ENCODE peak calls at places on chromosome 1, in six cellular contexts. L is HCT116, B is SK-N-SH, Y is HepG2, Q is suprapubic skin, Z is sigmoid colon. X is an unnamed sample.

GRCh38 chr1:53525595-53525994 is 66.4 kb downstream of the DMRTB1 start:
- DNase-seq in L (no peak), B (peak), Y (no peak), Q (no peak), Z (no peak), X (no peak)

GRCh38 chr1:5595531-5596170 is 396.6 kb downstream of the NPHP4 start:
- DNase-seq in L (no peak), B (no peak), Y (no peak), Q (peak), Z (no peak), X (peak)

GRCh38 chr1:28102169-28102568 is 13.8 kb upstream of the EYA3 start:
- DNase-seq in L (no peak), B (no peak), Y (no peak), Q (no peak), Z (no peak), X (no peak)

GRCh38 chr1:158864595-158864994 is 33.4 kb downstream of the MNDA start:
- DNase-seq in L (no peak), B (no peak), Y (no peak), Q (no peak), Z (no peak), X (no peak)

GRCh38 chr1:165837838-165838364 is 10.5 kb downstream of the UCK2 start:
- DNase-seq in L (no peak), B (no peak), Y (no peak), Q (no peak), Z (no peak), X (no peak)

GRCh38 chr1:154206212-154206611 is at the start of gene CFAP141:
- DNase-seq in L (no peak), B (no peak), Y (no peak), Q (no peak), Z (no peak), X (no peak)

GRCh38 chr1:220281159-220281574 is 8.9 kb upstream of the RAB3GAP2 start:
- DNase-seq in L (peak), B (peak), Y (no peak), Q (no peak), Z (no peak), X (no peak)

GRCh38 chr1:78491311-78492071 is 717 bp downstream of the PTGFR start:
- DNase-seq in L (no peak), B (peak), Y (no peak), Q (peak), Z (peak), X (no peak)

GRCh38 chr1:150813028-150813707 is 5.1 kb upstream of the CTSK start:
- DNase-seq in L (peak), B (peak), Y (peak), Q (peak), Z (peak), X (no peak)

GRCh38 chr1:218439541-218440295 is 94.6 kb downstream of the TGFB2 start:
- DNase-seq in L (no peak), B (no peak), Y (peak), Q (no peak), Z (peak), X (no peak)

GRCh38 chr1:54404939-54405880 is 984 bp downstream of the SSBP3 start:
- DNase-seq in L (no peak), B (peak), Y (no peak), Q (no peak), Z (no peak), X (no peak)

GRCh38 chr1:96306809-96307208 is 414.8 kb upstream of the PTBP2 start:
- DNase-seq in L (no peak), B (no peak), Y (no peak), Q (no peak), Z (no peak), X (no peak)

GRCh38 chr1:25460020-25460419 is 29.3 kb downstream of the MACO1 start:
- DNase-seq in L (no peak), B (no peak), Y (no peak), Q (no peak), Z (no peak), X (no peak)
- TF ChIP-seq POLR2AphosphoS5 in L (no peak), B (no peak), Y (no peak), Q (no peak), Z (no peak), X (no peak)

DNA sequence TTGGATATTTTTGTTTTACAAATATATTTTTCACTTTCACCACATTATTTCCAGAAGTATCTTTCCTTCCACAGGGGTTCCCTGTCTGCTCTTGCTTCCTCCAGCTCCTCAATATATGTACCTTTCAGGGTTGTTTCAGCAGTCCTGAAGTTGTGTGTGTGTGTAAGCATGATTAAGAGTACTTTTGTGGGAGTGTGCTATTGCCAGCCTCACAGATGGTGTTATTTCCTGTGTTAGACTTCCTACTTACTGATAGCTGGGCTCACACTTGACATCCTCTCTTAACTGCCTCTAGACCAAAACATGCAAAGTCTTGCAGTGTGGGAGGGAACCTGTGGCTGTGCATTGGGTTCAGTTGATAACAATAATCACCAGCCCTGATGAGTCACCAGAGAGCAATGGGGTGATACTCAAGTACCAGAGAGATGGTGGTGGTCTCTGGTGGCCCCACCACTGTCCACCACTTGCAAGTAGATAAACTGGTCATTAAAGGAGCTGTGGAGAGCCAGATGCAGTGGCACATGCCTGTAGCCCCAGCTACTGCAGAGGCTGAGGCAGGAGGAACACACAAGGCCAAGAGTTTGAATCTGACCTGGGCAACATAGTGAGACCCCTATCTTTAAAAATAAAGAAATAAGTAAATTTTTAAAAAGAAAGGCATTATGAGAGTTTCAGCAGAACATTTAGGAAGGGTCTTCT is 126.7 kb downstream of the NR5A2 start:
- DNase-seq in L (no peak), B (no peak), Y (no peak), Q (no peak), Z (no peak), X (no peak)
- H3K27ac ChIP-seq in L (no peak), B (no peak), Y (no peak), Q (no peak), Z (no peak), X (no peak)

DNA sequence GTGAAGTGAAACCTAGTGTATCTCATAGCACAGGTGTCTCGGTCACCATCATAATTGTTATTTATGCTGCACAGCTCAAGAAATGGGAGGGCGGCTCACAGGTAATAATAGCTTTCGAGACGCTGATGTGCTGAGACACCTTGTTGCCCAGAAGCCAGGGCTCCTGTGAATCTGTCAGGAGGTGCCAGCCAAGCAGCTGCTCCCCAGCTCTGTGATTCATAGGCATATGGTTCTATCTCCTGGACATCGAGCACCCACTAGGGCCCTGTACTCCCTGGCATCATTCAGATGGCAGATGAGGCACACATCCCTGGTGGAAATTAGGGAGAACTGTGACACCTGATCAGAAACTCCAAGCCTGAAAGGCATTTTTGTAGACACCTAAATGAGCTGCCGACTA is 53.5 kb downstream of the SYT6 start:
- DNase-seq in L (no peak), B (no peak), Y (no peak), Q (no peak), Z (peak), X (no peak)
- TF ChIP-seq POLR2AphosphoS5 in L (no peak), B (no peak), Y (no peak), Q (no peak), Z (no peak), X (no peak)

DNA sequence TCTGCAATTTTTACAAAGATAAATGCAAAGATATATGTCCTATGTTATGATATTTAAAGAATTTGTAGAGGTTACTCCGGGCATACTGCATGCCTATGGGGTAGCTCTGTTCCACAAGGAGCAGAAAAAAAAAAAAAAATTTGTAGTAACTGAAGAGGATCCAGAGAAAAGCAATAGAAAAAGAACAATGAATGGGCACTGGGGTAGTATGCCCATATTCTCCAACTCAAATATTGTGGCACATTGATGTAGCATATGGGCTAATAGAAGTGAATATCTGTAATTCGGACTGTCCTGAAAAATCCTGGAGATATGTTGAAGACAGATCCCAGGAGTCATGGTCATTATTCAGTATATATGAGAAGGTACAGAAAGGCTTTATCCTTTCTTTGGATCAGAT is 1.1 kb upstream of the AKIRIN1 start:
- DNase-seq in L (no peak), B (no peak), Y (no peak), Q (no peak), Z (no peak), X (no peak)
- H3K27ac ChIP-seq in L (peak), B (peak), Y (peak), Q (peak), Z (peak), X (peak)

DNA sequence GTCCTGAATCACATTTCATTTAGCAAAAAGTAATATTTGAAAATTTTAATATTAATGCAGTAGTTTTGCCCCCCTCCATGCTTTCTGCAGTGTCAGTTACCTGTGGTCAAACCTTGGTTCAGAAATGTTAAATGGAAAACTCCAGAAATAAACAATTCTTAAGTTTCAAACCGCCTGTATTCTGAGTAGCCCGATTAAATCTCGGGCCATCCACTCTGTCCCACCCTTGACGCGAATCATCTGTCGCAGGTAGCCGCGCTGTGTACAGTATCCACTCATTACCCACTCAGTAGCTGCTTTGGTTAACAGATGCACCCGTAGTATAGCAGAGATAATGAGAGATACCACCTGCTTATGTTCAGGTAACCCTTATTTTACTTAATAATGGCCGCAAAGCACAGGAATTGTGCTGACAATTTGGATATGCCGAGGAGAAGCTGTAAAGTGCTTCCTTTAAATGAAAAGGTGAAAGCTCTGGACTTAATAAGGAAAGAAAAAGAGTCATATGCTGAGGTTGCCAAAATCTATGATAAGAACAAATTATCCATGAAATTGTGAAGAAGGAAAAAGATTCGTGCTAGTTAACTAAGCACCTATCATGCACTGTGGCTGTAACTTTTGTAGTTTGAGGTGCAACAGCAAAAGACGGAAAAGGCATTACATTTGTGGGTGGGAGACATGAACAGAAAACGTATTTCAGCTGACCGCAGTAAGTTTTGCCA is 889 bp upstream of the SCYL3 start:
- DNase-seq in L (no peak), B (no peak), Y (no peak), Q (no peak), Z (no peak), X (no peak)
- TF ChIP-seq POLR2AphosphoS5 in L (no peak), B (no peak), Y (no peak), Q (no peak), Z (no peak), X (no peak)

GRCh38 chr1:19861034-19861433 is 21.2 kb upstream of the OTUD3 start:
- DNase-seq in L (no peak), B (no peak), Y (no peak), Q (no peak), Z (no peak), X (no peak)

GRCh38 chr1:19859876-19860275 is 22.3 kb upstream of the OTUD3 start:
- DNase-seq in L (no peak), B (no peak), Y (no peak), Q (no peak), Z (no peak), X (no peak)

GRCh38 chr1:19858894-19859293 is 23.3 kb upstream of the OTUD3 start:
- DNase-seq in L (no peak), B (no peak), Y (no peak), Q (no peak), Z (no peak), X (peak)

GRCh38 chr1:19861842-19862530 is 20.2 kb upstream of the OTUD3 start:
- DNase-seq in L (no peak), B (no peak), Y (no peak), Q (no peak), Z (no peak), X (no peak)

GRCh38 chr1:19860418-19860817 is 21.8 kb upstream of the OTUD3 start:
- DNase-seq in L (no peak), B (no peak), Y (no peak), Q (no peak), Z (no peak), X (no peak)
- H3K27ac ChIP-seq in L (no peak), B (no peak), Y (no peak), Q (no peak), Z (no peak), X (no peak)

DNA sequence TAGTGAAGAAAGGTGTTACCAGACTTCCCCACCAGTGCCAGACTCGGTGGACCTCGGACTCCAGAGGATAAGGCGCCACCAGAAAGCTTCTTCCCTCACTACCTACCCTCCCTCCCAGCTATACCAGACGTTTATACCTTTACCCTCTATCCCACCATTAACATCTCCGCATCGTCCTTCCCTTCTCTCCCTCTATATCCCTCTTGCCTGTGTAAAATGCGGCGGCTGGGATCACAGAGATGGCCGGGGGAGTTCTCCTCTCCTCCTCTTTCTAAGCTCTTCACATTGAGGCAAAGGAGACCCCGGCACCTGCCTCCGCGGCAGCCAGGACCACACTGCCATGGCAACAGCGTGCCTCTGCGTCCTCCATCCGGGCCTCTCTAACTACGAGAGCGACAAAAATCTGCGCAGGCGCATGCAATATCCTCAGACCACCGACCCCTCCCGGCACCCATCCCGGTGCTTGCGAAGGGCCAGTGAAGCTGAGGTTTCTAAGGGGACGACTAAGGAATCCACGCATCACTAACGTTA is at the start of gene CCDC181:
- DNase-seq in L (no peak), B (peak), Y (peak), Q (no peak), Z (peak), X (peak)
- TF ChIP-seq POLR2AphosphoS5 in L (no peak), B (peak), Y (no peak), Q (no peak), Z (no peak), X (peak)

DNA sequence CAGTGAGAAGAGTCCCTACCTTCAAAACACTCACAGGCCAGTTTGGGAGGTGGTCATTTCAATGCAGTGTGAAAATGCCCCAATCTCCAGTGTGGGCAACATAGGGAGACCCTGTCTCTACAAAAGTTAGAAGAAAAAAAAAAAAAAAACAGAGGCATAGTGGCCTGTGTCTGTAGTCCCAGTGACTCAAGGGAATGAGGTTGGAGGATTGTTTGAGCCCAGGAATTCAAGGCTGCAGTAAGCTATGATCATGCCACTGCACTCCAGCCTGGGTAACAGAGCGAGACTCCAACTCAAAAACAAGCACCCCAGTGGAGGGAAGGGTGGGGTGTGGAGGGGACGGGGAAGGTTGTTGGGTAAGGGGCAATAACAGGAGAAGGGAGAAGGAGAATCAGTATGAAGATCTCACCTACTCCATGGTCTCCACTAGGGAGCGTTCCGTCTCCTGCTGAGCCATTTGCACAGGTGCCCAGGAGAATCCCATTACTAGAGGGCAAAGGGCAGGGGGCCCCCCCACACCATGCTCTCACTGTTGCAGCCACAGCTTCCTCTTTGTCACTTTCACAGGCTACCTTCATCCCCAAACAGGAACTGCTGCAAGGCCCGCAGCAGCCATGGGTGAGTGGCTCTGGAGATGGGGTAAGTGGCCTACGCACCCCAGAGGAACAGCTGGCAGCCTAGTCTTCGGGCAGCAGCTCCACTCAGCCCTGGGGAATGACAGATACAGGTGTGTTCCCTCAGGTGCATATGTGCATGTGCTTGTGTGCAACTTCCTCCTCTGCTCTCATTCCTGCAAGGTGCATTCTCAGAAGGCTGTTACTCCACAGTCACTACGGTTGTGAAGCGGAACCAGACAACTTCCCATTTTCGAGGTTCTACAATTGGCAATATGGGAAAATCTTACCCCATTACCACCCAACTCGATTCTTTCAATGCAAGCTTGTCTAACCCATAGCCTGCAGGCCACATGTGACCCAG is 87.9 kb upstream of the LYST start:
- DNase-seq in L (no peak), B (no peak), Y (peak), Q (no peak), Z (peak), X (no peak)
- H3K27ac ChIP-seq in L (no peak), B (peak), Y (no peak), Q (no peak), Z (no peak), X (no peak)

GRCh38 chr1:205062895-205063294 is 19.9 kb downstream of the CNTN2 start:
- DNase-seq in L (no peak), B (no peak), Y (no peak), Q (no peak), Z (no peak), X (no peak)
- TF ChIP-seq POLR2AphosphoS5 in L (no peak), B (no peak), Y (no peak), Q (no peak), Z (no peak), X (no peak)

DNA sequence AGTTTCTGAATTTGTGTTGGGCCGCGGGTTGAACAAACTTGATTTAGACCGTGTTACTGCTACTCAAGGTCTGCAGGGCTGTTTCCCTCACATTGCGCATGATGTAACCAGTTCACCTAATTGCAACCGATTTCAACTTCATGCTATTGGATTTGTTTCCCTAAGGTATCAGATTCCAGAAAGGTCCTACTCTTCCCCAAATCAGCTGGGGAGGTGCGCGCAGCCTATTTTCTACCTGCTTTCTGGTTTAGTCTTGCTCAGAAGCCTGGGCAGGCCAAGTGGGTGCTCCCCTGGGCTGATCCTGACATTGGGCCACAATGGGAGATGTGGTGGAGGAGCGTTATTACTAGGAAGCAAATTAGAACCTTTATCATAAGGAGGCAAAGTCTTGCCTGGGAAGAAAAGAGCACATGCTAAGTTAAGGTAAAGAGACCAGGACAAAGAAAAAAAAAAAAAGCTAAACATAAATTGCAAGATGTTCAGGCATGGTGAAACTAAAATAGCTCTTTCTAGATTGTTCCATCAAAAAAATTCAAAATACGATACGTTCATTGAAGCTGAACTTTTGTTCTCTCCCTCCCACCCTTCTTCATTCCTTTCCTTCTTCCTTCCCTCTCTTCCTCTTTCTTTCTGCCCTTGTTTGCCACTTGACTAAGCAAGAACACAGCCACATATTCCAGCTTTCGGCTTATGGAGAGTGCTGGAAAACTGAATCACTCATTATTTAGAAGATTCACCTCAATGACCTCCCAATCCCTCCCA is 28.8 kb upstream of the TARBP1 start:
- DNase-seq in L (no peak), B (no peak), Y (no peak), Q (no peak), Z (peak), X (no peak)
- H3K27ac ChIP-seq in L (no peak), B (no peak), Y (peak), Q (no peak), Z (no peak), X (no peak)